ENCODE peak calls at places on chromosome 22, in eight cellular contexts. W, L, H, Z, N, I, V and E are unnamed samples.

GRCh38 chr22:39634530-39635399 is 64.2 kb downstream of the CACNA1I start:
- DNase-seq in V (peak; percentile 75), W (no peak), L (no peak), N (peak; percentile 76), H (no peak), Z (peak; percentile 97), I (no peak), E (peak; percentile 72)

GRCh38 chr22:38655532-38656255 is 498 bp downstream of the FAM227A start:
- DNase-seq in W (no peak), H (no peak), L (no peak), Z (no peak), V (peak; percentile 36), I (no peak), N (peak; percentile 44), E (no peak)

GRCh38 chr22:49522582-49523373 is 304.9 kb downstream of the BRD1 start:
- DNase-seq in Z (no peak), H (no peak), N (no peak), I (no peak), W (no peak), L (no peak), V (no peak), E (no peak)

GRCh38 chr22:19832476-19833108 is 22.1 kb downstream of the GNB1L start:
- DNase-seq in H (no peak), L (no peak), V (no peak), N (peak; percentile 38), W (no peak), Z (no peak), I (no peak), E (no peak)

GRCh38 chr22:39991164-39991860 is 3.4 kb upstream of the FAM83F start:
- DNase-seq in H (no peak), W (no peak), V (no peak), N (no peak), Z (no peak), I (no peak), L (no peak), E (no peak)

GRCh38 chr22:25402501-25403283 is 161.8 kb upstream of the GRK3 start:
- DNase-seq in W (no peak), L (no peak), H (no peak), Z (peak; percentile 50), I (peak; percentile 52), V (no peak), N (peak; percentile 40), E (no peak)

GRCh38 chr22:39959640-39960447 is at the start of gene TMA7B:
- DNase-seq in I (no peak), H (peak; percentile 61), W (no peak), L (no peak), V (peak; percentile 7), N (peak; percentile 55), Z (peak; percentile 62), E (peak; percentile 52)

GRCh38 chr22:35064664-35065063 is 1.3 kb upstream of the ISX start:
- DNase-seq in W (no peak), H (no peak), V (no peak), N (no peak), I (no peak), Z (no peak), L (no peak), E (peak; percentile 58)

GRCh38 chr22:27718186-27719032 is 83.1 kb downstream of the MN1 start:
- DNase-seq in H (no peak), Z (peak; percentile 91), L (no peak), W (no peak), I (peak; percentile 60), V (peak; percentile 90), N (peak; percentile 92), E (peak; percentile 87)

GRCh38 chr22:44396727-44397722 is 84.3 kb upstream of the SHISAL1 start:
- DNase-seq in N (no peak), W (no peak), H (no peak), V (no peak), Z (no peak), L (no peak), I (no peak), E (no peak)

GRCh38 chr22:24325105-24325757 is 54.6 kb downstream of the SPECC1L start:
- DNase-seq in W (no peak), I (no peak), V (peak; percentile 52), N (peak; percentile 99), Z (peak; percentile 61), L (no peak), H (peak; percentile 57), E (peak; percentile 13)

GRCh38 chr22:45704648-45705047 is 33.0 kb downstream of the ATXN10 start:
- DNase-seq in Z (no peak), V (no peak), W (no peak), L (no peak), H (no peak), I (no peak), N (peak; percentile 52), E (no peak)

GRCh38 chr22:46684706-46685105 is 53.3 kb downstream of the CERK start:
- DNase-seq in H (no peak), L (no peak), Z (no peak), I (no peak), W (no peak), N (no peak), V (no peak), E (no peak)

GRCh38 chr22:19232620-19233019 is 54.1 kb upstream of the SLC25A1 start:
- DNase-seq in N (no peak), W (no peak), L (no peak), H (no peak), Z (no peak), I (no peak), V (no peak), E (no peak)

GRCh38 chr22:38069372-38070249 is 12.4 kb downstream of the PICK1 start:
- DNase-seq in I (peak; percentile 62), N (peak; percentile 44), Z (no peak), W (no peak), H (no peak), V (no peak), L (no peak), E (peak; percentile 66)

GRCh38 chr22:29758068-29758622 is 8.7 kb downstream of the ZMAT5 start:
- DNase-seq in I (no peak), H (no peak), N (no peak), V (no peak), Z (no peak), L (no peak), W (no peak), E (no peak)

GRCh38 chr22:48478124-48478523 is 1349.5 kb downstream of the BRD1 start:
- DNase-seq in Z (no peak), L (no peak), I (no peak), W (no peak), V (no peak), H (no peak), N (no peak), E (no peak)

GRCh38 chr22:17712441-17712840 is 61.8 kb downstream of the BID start:
- DNase-seq in V (no peak), N (peak; percentile 23), Z (peak; percentile 17), I (no peak), H (no peak), L (no peak), W (no peak), E (no peak)

GRCh38 chr22:23816552-23816976 is 22.2 kb downstream of the DERL3 start:
- DNase-seq in W (no peak), N (peak; percentile 39), I (no peak), V (no peak), H (no peak), Z (no peak), L (no peak), E (no peak)

GRCh38 chr22:33515733-33516297 is 404.5 kb downstream of the LARGE1 start:
- DNase-seq in I (peak; percentile 51), L (no peak), H (no peak), N (no peak), V (no peak), Z (no peak), W (no peak), E (no peak)

GRCh38 chr22:20060700-20061480 is 19.2 kb upstream of the DGCR8 start:
- DNase-seq in Z (no peak), W (no peak), N (no peak), V (no peak), H (no peak), I (no peak), L (no peak), E (no peak)

GRCh38 chr22:33024626-33025025 is 33.6 kb downstream of the SYN3 start:
- DNase-seq in Z (no peak), V (no peak), I (no peak), N (no peak), W (no peak), H (no peak), L (no peak), E (no peak)

GRCh38 chr22:44246615-44247326 is 66.0 kb downstream of the SHISAL1 start:
- DNase-seq in I (no peak), V (no peak), N (no peak), L (no peak), W (no peak), H (no peak), Z (no peak), E (no peak)

GRCh38 chr22:22791438-22792181 is 96.0 kb upstream of the IGLL5 start:
- DNase-seq in V (no peak), N (no peak), W (no peak), I (no peak), H (no peak), Z (no peak), L (no peak), E (no peak)